ENCODE peak calls at places on chromosomes 4 and X, in ten cellular contexts. One of them, this sample, is unnamed. For H3K9me3, the result is how much of the 10 kb centered on the place peaks cover.

GRCh38 chr4:142098380-142098779 is 462.0 kb downstream of the IL15 start:
- DNase-seq in A549: no peak
- DNase-seq in IMR-90: no peak
- DNase-seq in suprapubic skin: no peak
- DNase-seq in K562: no peak
- DNase-seq in uterus: no peak
- DNase-seq in sigmoid colon: no peak
- DNase-seq in HCT116: no peak
- DNase-seq in GM12878: no peak
- DNase-seq in ovary: no peak
- DNase-seq in this sample: no peak

GRCh38 chr4:147368948-147369347 is 111.9 kb upstream of the EDNRA start:
- DNase-seq in HCT116: no peak
- DNase-seq in A549: no peak
- DNase-seq in IMR-90: peak
- DNase-seq in sigmoid colon: no peak
- DNase-seq in suprapubic skin: no peak
- DNase-seq in K562: no peak
- DNase-seq in uterus: no peak
- DNase-seq in ovary: no peak
- DNase-seq in GM12878: no peak
- DNase-seq in this sample: no peak

GRCh38 chrX:17750436-17750835 is 13.1 kb downstream of the SCML1 start:
- DNase-seq in K562: no peak
- DNase-seq in suprapubic skin: no peak
- DNase-seq in HCT116: no peak
- DNase-seq in A549: no peak
- DNase-seq in uterus: no peak
- DNase-seq in IMR-90: no peak
- DNase-seq in sigmoid colon: no peak
- DNase-seq in ovary: no peak
- DNase-seq in GM12878: no peak
- DNase-seq in this sample: no peak

GRCh38 chr4:146675171-146675570 is 36.5 kb downstream of the POU4F2 start:
- DNase-seq in K562: no peak
- DNase-seq in A549: no peak
- DNase-seq in uterus: no peak
- DNase-seq in suprapubic skin: no peak
- DNase-seq in IMR-90: no peak
- DNase-seq in HCT116: no peak
- DNase-seq in sigmoid colon: no peak
- DNase-seq in ovary: no peak
- DNase-seq in GM12878: no peak
- DNase-seq in this sample: no peak

GRCh38 chr4:48930654-48931053 is 24.1 kb upstream of the OCIAD2 start:
- DNase-seq in K562: peak
- DNase-seq in A549: peak
- DNase-seq in uterus: no peak
- DNase-seq in suprapubic skin: no peak
- DNase-seq in GM12878: no peak
- DNase-seq in ovary: no peak
- DNase-seq in HCT116: no peak
- DNase-seq in sigmoid colon: no peak
- DNase-seq in IMR-90: no peak
- DNase-seq in this sample: no peak

GRCh38 chr4:153110739-153111138 is 93.5 kb upstream of the TRIM2 start:
- DNase-seq in K562: no peak
- DNase-seq in IMR-90: no peak
- DNase-seq in suprapubic skin: no peak
- DNase-seq in uterus: no peak
- DNase-seq in GM12878: no peak
- DNase-seq in HCT116: no peak
- DNase-seq in A549: no peak
- DNase-seq in sigmoid colon: no peak
- DNase-seq in ovary: no peak
- DNase-seq in this sample: no peak

GRCh38 chr4:31788676-31789075 is 1068.5 kb downstream of the PCDH7 start:
- DNase-seq in suprapubic skin: no peak
- DNase-seq in uterus: no peak
- DNase-seq in K562: no peak
- DNase-seq in sigmoid colon: no peak
- DNase-seq in A549: no peak
- DNase-seq in IMR-90: no peak
- DNase-seq in ovary: no peak
- DNase-seq in GM12878: no peak
- DNase-seq in HCT116: no peak
- DNase-seq in this sample: no peak

GRCh38 chrX:96715412-96715940 is 30.8 kb downstream of the DIAPH2 start:
- DNase-seq in uterus: no peak
- DNase-seq in sigmoid colon: no peak
- DNase-seq in ovary: no peak
- DNase-seq in suprapubic skin: no peak
- DNase-seq in HCT116: no peak
- DNase-seq in IMR-90: peak
- DNase-seq in K562: no peak
- DNase-seq in GM12878: no peak
- DNase-seq in A549: peak
- DNase-seq in this sample: no peak

GRCh38 chr4:145643295-145643694 is 24.1 kb downstream of the MMAA start:
- DNase-seq in A549: no peak
- DNase-seq in suprapubic skin: no peak
- DNase-seq in HCT116: no peak
- DNase-seq in sigmoid colon: no peak
- DNase-seq in uterus: no peak
- DNase-seq in ovary: no peak
- DNase-seq in IMR-90: no peak
- DNase-seq in GM12878: no peak
- DNase-seq in K562: no peak
- DNase-seq in this sample: no peak

GRCh38 chr4:187179086-187180070 is 455.7 kb upstream of the FAT1 start:
- DNase-seq in uterus: no peak
- DNase-seq in ovary: no peak
- DNase-seq in K562: no peak
- DNase-seq in sigmoid colon: no peak
- DNase-seq in IMR-90: peak
- DNase-seq in HCT116: no peak
- DNase-seq in suprapubic skin: no peak
- DNase-seq in A549: no peak
- DNase-seq in GM12878: no peak
- DNase-seq in this sample: no peak

GRCh38 chr4:122453384-122454000 is 3.0 kb downstream of the IL2 start:
- DNase-seq in uterus: no peak
- DNase-seq in K562: no peak
- DNase-seq in suprapubic skin: no peak
- DNase-seq in A549: no peak
- DNase-seq in GM12878: no peak
- DNase-seq in HCT116: no peak
- DNase-seq in sigmoid colon: no peak
- DNase-seq in IMR-90: no peak
- DNase-seq in ovary: no peak
- DNase-seq in this sample: no peak

GRCh38 chrX:97895751-97896150 is 1012.0 kb downstream of the RPA4 start:
- DNase-seq in K562: no peak
- DNase-seq in A549: no peak
- DNase-seq in HCT116: no peak
- DNase-seq in IMR-90: peak
- DNase-seq in ovary: no peak
- DNase-seq in sigmoid colon: no peak
- DNase-seq in suprapubic skin: no peak
- DNase-seq in GM12878: no peak
- DNase-seq in uterus: no peak
- DNase-seq in this sample: no peak

GRCh38 chrX:151825927-151826471 is 86.7 kb upstream of the MAGEA4 start:
- DNase-seq in K562: no peak
- DNase-seq in IMR-90: peak
- DNase-seq in sigmoid colon: no peak
- DNase-seq in GM12878: no peak
- DNase-seq in suprapubic skin: no peak
- DNase-seq in A549: peak
- DNase-seq in uterus: peak
- DNase-seq in ovary: no peak
- DNase-seq in HCT116: no peak
- DNase-seq in this sample: no peak

GRCh38 chr4:127586922-127587571 is 45.7 kb upstream of the INTU start:
- DNase-seq in IMR-90: peak
- DNase-seq in ovary: no peak
- DNase-seq in uterus: no peak
- DNase-seq in GM12878: no peak
- DNase-seq in K562: peak
- DNase-seq in HCT116: peak
- DNase-seq in sigmoid colon: no peak
- DNase-seq in suprapubic skin: no peak
- DNase-seq in A549: peak
- DNase-seq in this sample: no peak

GRCh38 chr4:110849461-110849860 is 226.6 kb upstream of the PITX2 start:
- DNase-seq in A549: no peak
- DNase-seq in ovary: no peak
- DNase-seq in suprapubic skin: no peak
- DNase-seq in uterus: no peak
- DNase-seq in GM12878: no peak
- DNase-seq in HCT116: no peak
- DNase-seq in sigmoid colon: no peak
- DNase-seq in IMR-90: no peak
- DNase-seq in K562: no peak
- DNase-seq in this sample: no peak

DNA sequence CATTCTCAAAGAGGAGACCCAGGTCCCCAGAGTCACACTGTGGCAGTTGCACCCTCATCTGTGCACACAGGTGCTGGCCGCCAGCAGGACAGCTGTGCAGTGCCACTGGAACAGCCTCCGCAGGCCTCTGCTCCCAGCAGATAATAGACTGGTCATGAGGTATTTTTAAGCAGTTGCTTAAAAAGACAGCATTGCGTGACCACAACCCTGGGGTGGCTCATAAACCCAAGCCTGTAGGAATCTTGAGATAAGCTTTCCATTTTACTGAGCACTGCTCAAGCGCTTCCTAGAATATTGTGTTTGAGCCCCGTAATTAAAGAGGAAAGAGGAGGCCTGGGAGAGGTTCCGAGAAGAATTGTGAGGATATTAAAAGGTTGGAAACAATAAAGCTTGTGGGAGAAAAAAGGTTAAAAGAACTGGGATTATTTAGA is 86.4 kb upstream of the KIT start:
- DNase-seq in A549: no peak
- DNase-seq in ovary: no peak
- DNase-seq in GM12878: no peak
- DNase-seq in uterus: no peak
- DNase-seq in suprapubic skin: no peak
- DNase-seq in K562: peak
- DNase-seq in sigmoid colon: no peak
- DNase-seq in HCT116: no peak
- DNase-seq in IMR-90: no peak
- DNase-seq in this sample: no peak
- TF ChIP-seq POLR2A in A549: no peak
- TF ChIP-seq POLR2A in ovary: no peak
- TF ChIP-seq POLR2A in GM12878: no peak
- TF ChIP-seq POLR2A in uterus: no peak
- TF ChIP-seq POLR2A in suprapubic skin: no peak
- TF ChIP-seq POLR2A in K562: no peak
- TF ChIP-seq POLR2A in sigmoid colon: no peak
- TF ChIP-seq POLR2A in HCT116: no peak
- TF ChIP-seq POLR2A in IMR-90: no peak
- TF ChIP-seq POLR2A in this sample: no peak

GRCh38 chr4:5708829-5709680 is 696 bp upstream of the EVC2 start:
- DNase-seq in sigmoid colon: peak
- DNase-seq in A549: no peak
- DNase-seq in HCT116: no peak
- DNase-seq in GM12878: no peak
- DNase-seq in IMR-90: no peak
- DNase-seq in suprapubic skin: no peak
- DNase-seq in ovary: peak
- DNase-seq in K562: no peak
- DNase-seq in uterus: no peak
- DNase-seq in this sample: no peak
- H3K27ac ChIP-seq in sigmoid colon: peak
- H3K27ac ChIP-seq in A549: peak
- H3K27ac ChIP-seq in HCT116: no peak
- H3K27ac ChIP-seq in GM12878: peak
- H3K27ac ChIP-seq in IMR-90: peak
- H3K27ac ChIP-seq in suprapubic skin: peak
- H3K27ac ChIP-seq in ovary: peak
- H3K27ac ChIP-seq in K562: no peak
- H3K27ac ChIP-seq in uterus: peak
- H3K27ac ChIP-seq in this sample: peak

DNA sequence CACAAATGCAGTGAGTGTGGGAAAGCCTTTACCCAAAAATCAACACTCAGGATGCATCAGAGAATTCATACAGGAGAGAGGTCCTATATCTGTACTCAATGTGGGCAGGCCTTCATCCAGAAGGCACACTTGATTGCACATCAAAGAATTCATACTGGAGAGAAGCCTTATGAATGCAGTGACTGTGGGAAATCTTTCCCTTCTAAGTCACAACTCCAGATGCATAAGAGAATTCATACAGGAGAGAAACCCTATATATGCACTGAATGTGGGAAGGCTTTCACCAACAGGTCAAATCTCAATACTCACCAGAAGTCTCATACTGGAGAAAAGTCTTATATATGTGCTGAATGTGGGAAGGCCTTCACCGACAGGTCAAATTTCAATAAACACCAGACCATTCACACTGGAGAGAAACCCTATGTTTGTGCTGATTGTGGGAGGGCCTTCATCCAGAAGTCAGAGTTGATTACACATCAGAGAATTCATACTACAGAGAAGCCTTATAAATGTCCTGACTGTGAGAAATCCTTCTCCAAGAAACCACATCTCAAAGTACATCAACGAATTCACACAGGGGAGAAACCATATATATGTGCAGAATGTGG is 79.3 kb downstream of the ZNF81 start:
- DNase-seq in GM12878: no peak
- DNase-seq in uterus: no peak
- DNase-seq in A549: no peak
- DNase-seq in IMR-90: no peak
- DNase-seq in HCT116: no peak
- DNase-seq in ovary: no peak
- DNase-seq in sigmoid colon: no peak
- DNase-seq in suprapubic skin: no peak
- DNase-seq in K562: no peak
- DNase-seq in this sample: no peak
- H3K9me3 ChIP-seq in GM12878: under half
- H3K9me3 ChIP-seq in uterus: under half
- H3K9me3 ChIP-seq in A549: half or more
- H3K9me3 ChIP-seq in IMR-90: under half
- H3K9me3 ChIP-seq in HCT116: under half
- H3K9me3 ChIP-seq in ovary: under half
- H3K9me3 ChIP-seq in sigmoid colon: under half
- H3K9me3 ChIP-seq in suprapubic skin: under half
- H3K9me3 ChIP-seq in K562: under half
- H3K9me3 ChIP-seq in this sample: under half

DNA sequence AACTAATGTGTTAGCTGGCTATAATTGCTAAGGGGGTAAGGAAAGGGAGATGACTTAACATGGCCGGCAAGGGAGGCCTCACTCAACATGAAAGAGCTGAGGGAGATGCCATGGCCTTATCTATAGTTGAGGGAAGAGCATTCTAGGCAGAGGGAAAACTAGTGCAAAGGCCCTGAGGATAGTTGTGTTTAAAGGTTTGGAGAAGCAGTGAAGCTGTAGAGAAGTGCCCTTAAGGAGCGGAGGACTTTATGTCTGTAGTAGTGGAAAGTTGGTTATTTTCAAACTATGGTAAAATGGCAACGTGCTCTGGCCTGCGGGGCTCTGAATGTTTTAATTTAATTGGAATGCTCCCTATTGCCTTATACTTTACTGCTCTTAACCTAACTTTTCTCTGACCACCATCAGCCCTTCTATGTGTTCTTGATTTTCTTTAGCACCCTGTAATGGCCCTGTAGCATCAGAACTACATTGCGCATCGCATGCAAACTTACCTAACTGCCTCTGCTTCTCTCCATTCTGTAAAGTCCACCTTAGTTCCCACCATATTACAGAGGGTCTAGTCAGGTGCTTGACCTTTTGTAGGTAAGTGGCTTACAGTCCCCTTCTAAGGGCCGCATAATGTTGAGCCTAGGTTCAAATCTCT is 35.8 kb downstream of the ERVMER34-1 start:
- DNase-seq in sigmoid colon: no peak
- DNase-seq in IMR-90: no peak
- DNase-seq in uterus: no peak
- DNase-seq in suprapubic skin: no peak
- DNase-seq in K562: no peak
- DNase-seq in HCT116: no peak
- DNase-seq in ovary: no peak
- DNase-seq in A549: no peak
- DNase-seq in GM12878: no peak
- DNase-seq in this sample: no peak
- TF ChIP-seq POLR2A in sigmoid colon: no peak
- TF ChIP-seq POLR2A in IMR-90: no peak
- TF ChIP-seq POLR2A in uterus: no peak
- TF ChIP-seq POLR2A in suprapubic skin: no peak
- TF ChIP-seq POLR2A in K562: peak
- TF ChIP-seq POLR2A in HCT116: no peak
- TF ChIP-seq POLR2A in ovary: no peak
- TF ChIP-seq POLR2A in A549: no peak
- TF ChIP-seq POLR2A in GM12878: peak
- TF ChIP-seq POLR2A in this sample: no peak

This sample was measured in esophagus squamous epithelium.